ENCODE peak calls at places on chromosome 10, in four cellular contexts. P is WTC11, V is A549, A is HepG2. T is an unnamed sample.

GRCh38 chr10:97708976-97709745 is 4.4 kb upstream of the MARVELD1 start:
- DNase-seq in P (peak; percentile 74), A (peak; percentile 43), V (peak; percentile 77), T (peak; percentile 62)

GRCh38 chr10:293636-294035 is 158.4 kb downstream of the ZMYND11 start:
- DNase-seq in P (no peak), V (no peak), A (no peak), T (no peak)

GRCh38 chr10:44016589-44017482 is 368.1 kb downstream of the CXCL12 start:
- DNase-seq in P (no peak), A (no peak), V (no peak), T (no peak)

GRCh38 chr10:78664929-78665525 is 403.7 kb upstream of the ZMIZ1 start:
- DNase-seq in V (peak; percentile 58), P (no peak), A (no peak), T (peak; percentile 60)

GRCh38 chr10:59872892-59873463 is 33.4 kb downstream of the CCDC6 start:
- DNase-seq in P (no peak), V (peak; percentile 17), A (peak; percentile 55), T (peak; percentile 46)

GRCh38 chr10:78804356-78805032 is 264.3 kb upstream of the ZMIZ1 start:
- DNase-seq in V (no peak), A (no peak), P (no peak), T (no peak)

GRCh38 chr10:30320248-30320647 is 28.8 kb downstream of the MTPAP start:
- DNase-seq in V (no peak), P (no peak), A (no peak), T (no peak)

GRCh38 chr10:34766256-34766580 is 48.9 kb downstream of the PARD3 start:
- DNase-seq in P (no peak), A (no peak), V (no peak), T (no peak)

GRCh38 chr10:110304394-110304779 is 333 bp downstream of the SMNDC1 start:
- DNase-seq in V (no peak), A (no peak), P (no peak), T (no peak)

GRCh38 chr10:50624154-50624865 is 554 bp upstream of the SGMS1 start:
- DNase-seq in A (peak; percentile 85), P (peak; percentile 97), V (peak; percentile 96), T (peak; percentile 98)

GRCh38 chr10:43257210-43258031 is 9.4 kb downstream of the RASGEF1A start:
- DNase-seq in V (no peak), P (no peak), A (no peak), T (no peak)

GRCh38 chr10:100817268-100817839 is 72.0 kb downstream of the PAX2 start:
- DNase-seq in P (peak; percentile 72), A (no peak), V (no peak), T (peak; percentile 20)

GRCh38 chr10:122263971-122264370 is 7.1 kb upstream of the BTBD16 start:
- DNase-seq in V (peak; percentile 24), P (no peak), A (peak; percentile 69), T (no peak)

GRCh38 chr10:44780461-44780860 is 130.7 kb upstream of the TMEM72 start:
- DNase-seq in P (no peak), A (no peak), V (no peak), T (no peak)

GRCh38 chr10:77599651-77600050 is 38.0 kb downstream of the KCNMA1 start:
- DNase-seq in V (no peak), A (no peak), P (no peak), T (no peak)

GRCh38 chr10:17905491-17905890 is 46.2 kb upstream of the SLC39A12 start:
- DNase-seq in P (no peak), V (no peak), A (no peak), T (no peak)

GRCh38 chr10:91778485-91778884 is 19.7 kb upstream of the TNKS2 start:
- DNase-seq in P (no peak), A (no peak), V (no peak), T (no peak)

GRCh38 chr10:687583-688286 is 1.7 kb downstream of the DIP2C start:
- DNase-seq in V (no peak), A (no peak), P (no peak), T (no peak)

GRCh38 chr10:82211331-82211730 is 336.3 kb downstream of the NRG3 start:
- DNase-seq in V (no peak), P (no peak), A (no peak), T (no peak)

GRCh38 chr10:68406111-68406814 is 814 bp downstream of the RUFY2 start:
- DNase-seq in P (peak; percentile 68), A (peak; percentile 23), V (peak; percentile 72), T (no peak)

GRCh38 chr10:88062798-88063472 is 199.5 kb downstream of the PTEN start:
- DNase-seq in V (peak; percentile 27), P (no peak), A (peak; percentile 56), T (no peak)

GRCh38 chr10:79346388-79347225 is 662 bp upstream of the PPIF start:
- DNase-seq in A (no peak), V (no peak), P (peak; percentile 34), T (peak; percentile 48)

GRCh38 chr10:65571011-65571570 is 1354.7 kb upstream of the LRRTM3 start:
- DNase-seq in A (peak; percentile 24), V (peak; percentile 31), P (no peak), T (no peak)

GRCh38 chr10:79374312-79375191 is 27.3 kb downstream of the PPIF start:
- DNase-seq in V (peak; percentile 62), A (peak; percentile 58), P (peak; percentile 90), T (peak; percentile 87)

GRCh38 chr10:93254180-93254847 is 180.6 kb downstream of the CYP26A1 start:
- DNase-seq in V (no peak), A (peak; percentile 85), P (no peak), T (no peak)

GRCh38 chr10:50326757-50327701 is 75.7 kb upstream of the ASAH2 start:
- DNase-seq in P (no peak), A (no peak), V (peak; percentile 24), T (peak; percentile 96)

DNA sequence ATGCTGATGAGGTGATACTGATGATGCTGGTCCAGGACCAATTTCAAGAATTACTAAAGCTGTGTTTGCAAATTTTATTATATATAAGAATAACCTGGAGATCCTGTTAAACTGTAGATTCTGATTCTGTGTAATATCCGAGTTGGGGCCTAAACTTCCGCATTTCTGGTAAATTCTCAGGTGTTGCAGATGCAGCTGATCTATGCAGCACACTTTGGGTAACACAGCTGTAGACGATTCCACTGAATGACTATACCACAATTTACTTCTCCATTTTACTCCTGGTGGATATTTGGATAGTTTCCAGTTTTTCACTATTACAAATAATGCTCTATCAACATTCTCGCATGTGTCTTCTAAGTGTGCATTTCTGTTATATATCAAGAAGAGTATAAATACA is 7.6 kb downstream of the GDI2 start:
- DNase-seq in V (no peak), A (no peak), P (no peak), T (no peak)
- TF ChIP-seq ESRRA in V (no peak), A (no peak), P (no peak), T (no peak)

GRCh38 chr10:132507956-132508490 is 29.6 kb upstream of the INPP5A start:
- DNase-seq in A (no peak), V (no peak), P (no peak), T (no peak)

GRCh38 chr10:132509506-132510173 is 27.9 kb upstream of the INPP5A start:
- DNase-seq in A (no peak), V (no peak), P (no peak), T (no peak)

GRCh38 chr10:132507467-132507955 is 30.1 kb upstream of the INPP5A start:
- DNase-seq in A (no peak), V (no peak), P (peak; percentile 5), T (no peak)

GRCh38 chr10:132510174-132510611 is 27.4 kb upstream of the INPP5A start:
- DNase-seq in P (no peak), A (no peak), V (no peak), T (no peak)

GRCh38 chr10:132508497-132509443 is 28.8 kb upstream of the INPP5A start:
- DNase-seq in V (peak; percentile 22), P (no peak), A (no peak), T (no peak)
- TF ChIP-seq ESRRA in V (no peak), P (no peak), A (no peak), T (no peak)

GRCh38 chr10:29191674-29192073 is 97.2 kb upstream of the LYZL1 start:
- DNase-seq in A (no peak), P (no peak), V (no peak), T (no peak)
- TF ChIP-seq ESRRA in A (no peak), P (no peak), V (no peak), T (no peak)

DNA sequence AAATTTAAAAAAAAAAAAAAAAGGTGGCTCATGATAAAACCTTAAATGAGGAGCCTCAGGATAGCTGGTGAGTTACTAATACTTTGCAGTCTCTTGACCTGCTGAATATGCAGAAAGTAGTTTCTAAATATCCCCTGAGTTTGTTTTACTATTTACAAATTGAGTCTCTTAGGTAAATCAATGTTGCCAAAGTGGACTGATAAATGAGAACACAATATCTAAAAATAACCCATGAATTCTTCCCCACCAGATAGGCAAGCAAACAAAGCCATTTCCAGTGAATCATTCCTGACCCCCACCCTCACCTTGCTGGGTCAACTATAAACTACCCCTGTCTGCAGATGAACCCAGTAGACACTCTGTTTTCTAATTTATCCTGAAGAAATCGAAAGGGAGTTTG is 78.9 kb downstream of the GFRA1 start:
- DNase-seq in V (no peak), A (no peak), P (no peak), T (no peak)
- TF ChIP-seq ESRRA in V (no peak), A (no peak), P (no peak), T (no peak)

GRCh38 chr10:70479626-70480253 is 1.2 kb downstream of the PALD1 start:
- DNase-seq in V (no peak), A (no peak), P (no peak), T (no peak)
- TF ChIP-seq ESRRA in V (no peak), A (no peak), P (no peak), T (no peak)

DNA sequence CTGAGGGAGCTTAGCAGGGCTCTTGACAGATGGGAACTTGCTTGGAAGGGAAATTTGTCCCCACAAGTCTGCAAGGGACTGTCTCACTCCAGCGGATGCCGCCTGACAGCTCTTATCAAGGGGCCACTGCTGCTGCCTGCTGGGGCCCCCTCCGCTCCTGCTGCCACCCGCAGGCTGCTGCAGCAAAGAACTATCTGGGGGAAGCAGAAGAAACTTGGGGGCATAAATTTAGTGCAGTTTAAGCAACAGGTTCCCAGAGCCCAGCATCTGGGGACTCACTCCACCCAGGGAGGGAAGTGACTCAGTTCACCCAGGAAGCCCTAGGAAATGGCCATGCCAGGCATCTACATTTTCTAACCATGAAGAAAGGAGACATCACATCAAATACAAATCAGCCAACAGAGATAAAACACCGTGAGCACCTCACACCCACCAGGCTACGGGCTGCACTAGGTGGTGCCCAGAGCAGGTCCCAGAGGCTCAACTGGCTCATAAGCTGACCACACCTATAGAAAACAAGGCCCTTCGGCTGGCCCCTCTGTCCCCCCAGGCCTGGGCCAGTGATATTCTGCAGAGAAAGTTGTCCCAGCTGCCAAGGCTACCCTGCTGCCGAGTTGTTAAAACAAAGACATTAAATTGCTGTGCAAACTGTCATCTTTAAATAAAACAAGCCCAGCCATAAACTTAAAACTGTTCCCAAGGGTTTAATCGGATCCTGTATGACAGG is 3.7 kb downstream of the RGS10 start:
- DNase-seq in V (no peak), P (no peak), A (no peak), T (peak; percentile 77)
- TF ChIP-seq ESRRA in V (no peak), P (no peak), A (no peak), T (no peak)

DNA sequence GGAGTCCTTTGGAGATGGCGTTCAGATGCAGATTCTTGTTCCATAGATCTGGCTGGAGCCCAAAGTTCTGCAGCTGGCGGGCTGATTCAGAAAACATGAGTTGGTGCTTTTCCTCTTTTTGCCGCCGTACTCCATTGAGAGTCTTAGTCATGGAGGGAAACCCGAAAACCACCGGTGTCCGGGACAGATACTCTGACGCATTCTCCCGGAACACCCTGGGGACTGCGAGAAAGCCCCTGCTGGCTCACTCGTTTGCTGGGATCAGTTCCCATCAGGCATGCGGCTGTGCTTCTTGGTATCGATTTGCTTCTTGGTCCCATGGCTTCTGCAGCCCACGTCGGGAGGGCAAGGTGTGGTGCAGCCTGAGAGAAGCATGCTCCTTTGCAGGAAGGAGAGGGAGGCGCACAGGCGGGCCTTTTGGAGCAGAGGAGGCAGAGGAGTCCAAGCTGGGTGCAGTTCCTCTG is 30.8 kb upstream of the PFKFB3 start:
- DNase-seq in P (no peak), A (no peak), V (no peak), T (no peak)
- TF ChIP-seq ESRRA in P (no peak), A (no peak), V (no peak), T (no peak)

T was measured in K562.